ENCODE peak calls at places on chromosome 21, in four cellular contexts. One of them, this sample, is unnamed.
A peak's percentile ranks its signal among the peaks of the same experiment; 100 is the strongest.

GRCh38 chr21:41848971-41849580 is 30.1 kb downstream of the PRDM15 start:
- DNase-seq in hypothalamus: no peak
- DNase-seq in IMR-90: no peak
- DNase-seq in NCI-H345: no peak
- DNase-seq in this sample: no peak

GRCh38 chr21:42169758-42170157 is 49.2 kb upstream of the ABCG1 start:
- DNase-seq in hypothalamus: no peak
- DNase-seq in IMR-90: no peak
- DNase-seq in NCI-H345: no peak
- DNase-seq in this sample: no peak

GRCh38 chr21:28099296-28099695 is 893.4 kb downstream of the LTN1 start:
- DNase-seq in hypothalamus: no peak
- DNase-seq in IMR-90: peak; percentile 10
- DNase-seq in NCI-H345: no peak
- DNase-seq in this sample: no peak

GRCh38 chr21:42056996-42057689 is 14.0 kb upstream of the UMODL1 start:
- DNase-seq in hypothalamus: no peak
- DNase-seq in IMR-90: peak; percentile 93
- DNase-seq in NCI-H345: peak; percentile 99
- DNase-seq in this sample: no peak

GRCh38 chr21:42346441-42346840 is 4.4 kb downstream of the TFF2 start:
- DNase-seq in hypothalamus: no peak
- DNase-seq in IMR-90: no peak
- DNase-seq in NCI-H345: no peak
- DNase-seq in this sample: no peak

GRCh38 chr21:46157987-46158451 is 2.6 kb upstream of the FTCD start:
- DNase-seq in hypothalamus: no peak
- DNase-seq in IMR-90: no peak
- DNase-seq in NCI-H345: no peak
- DNase-seq in this sample: no peak

GRCh38 chr21:35677298-35677841 is 383.0 kb downstream of the SETD4 start:
- DNase-seq in hypothalamus: no peak
- DNase-seq in IMR-90: no peak
- DNase-seq in NCI-H345: no peak
- DNase-seq in this sample: no peak

GRCh38 chr21:38488640-38489282 is 9.5 kb downstream of the ERG start:
- DNase-seq in hypothalamus: no peak
- DNase-seq in IMR-90: no peak
- DNase-seq in NCI-H345: no peak
- DNase-seq in this sample: no peak

GRCh38 chr21:38987551-38988210 is 182.0 kb downstream of the ETS2 start:
- DNase-seq in hypothalamus: no peak
- DNase-seq in IMR-90: no peak
- DNase-seq in NCI-H345: peak; percentile 60
- DNase-seq in this sample: no peak